ENCODE peak calls at places on chromosomes 13 and 19, in four cellular contexts. V is prostate gland, K is ascending aorta, H is psoas muscle. E is an unnamed sample.
A peak's percentile ranks its signal among the peaks of the same experiment; 100 is the strongest.

GRCh38 chr19:16337809-16338469 is 13.3 kb downstream of the KLF2 start:
- DNase-seq in H (no peak), V (no peak), K (no peak), E (no peak)

GRCh38 chr19:55305983-55306562 is 19.1 kb downstream of the TMEM150B start:
- DNase-seq in V (no peak), K (no peak), H (no peak), E (no peak)

GRCh38 chr13:105817011-105817410 is 718.5 kb downstream of the EFNB2 start:
- DNase-seq in V (no peak), H (no peak), K (no peak), E (no peak)

GRCh38 chr19:46609511-46610412 is 8.6 kb downstream of the CALM3 start:
- DNase-seq in H (peak; percentile 49), V (no peak), K (peak; percentile 61), E (no peak)

GRCh38 chr13:38417727-38418126 is 68.1 kb downstream of the UFM1 start:
- DNase-seq in V (no peak), K (no peak), H (no peak), E (no peak)

GRCh38 chr19:35518313-35518712 is 4.9 kb upstream of the DMKN start:
- DNase-seq in K (no peak), H (no peak), V (no peak), E (no peak)

GRCh38 chr19:8481191-8481590 is 21.2 kb downstream of the PRAM1 start:
- DNase-seq in H (no peak), K (no peak), V (no peak), E (no peak)

GRCh38 chr19:38324431-38324830 is 4.8 kb downstream of the KCNK6 start:
- DNase-seq in K (no peak), H (no peak), V (no peak), E (no peak)

GRCh38 chr19:11767633-11768133 is 883 bp downstream of the ZNF441 start:
- DNase-seq in V (peak; percentile 11), K (peak; percentile 66), H (peak; percentile 64), E (peak; percentile 48)

GRCh38 chr13:83350569-83350968 is 531.7 kb downstream of the SLITRK1 start:
- DNase-seq in K (no peak), V (no peak), H (no peak), E (no peak)

DNA sequence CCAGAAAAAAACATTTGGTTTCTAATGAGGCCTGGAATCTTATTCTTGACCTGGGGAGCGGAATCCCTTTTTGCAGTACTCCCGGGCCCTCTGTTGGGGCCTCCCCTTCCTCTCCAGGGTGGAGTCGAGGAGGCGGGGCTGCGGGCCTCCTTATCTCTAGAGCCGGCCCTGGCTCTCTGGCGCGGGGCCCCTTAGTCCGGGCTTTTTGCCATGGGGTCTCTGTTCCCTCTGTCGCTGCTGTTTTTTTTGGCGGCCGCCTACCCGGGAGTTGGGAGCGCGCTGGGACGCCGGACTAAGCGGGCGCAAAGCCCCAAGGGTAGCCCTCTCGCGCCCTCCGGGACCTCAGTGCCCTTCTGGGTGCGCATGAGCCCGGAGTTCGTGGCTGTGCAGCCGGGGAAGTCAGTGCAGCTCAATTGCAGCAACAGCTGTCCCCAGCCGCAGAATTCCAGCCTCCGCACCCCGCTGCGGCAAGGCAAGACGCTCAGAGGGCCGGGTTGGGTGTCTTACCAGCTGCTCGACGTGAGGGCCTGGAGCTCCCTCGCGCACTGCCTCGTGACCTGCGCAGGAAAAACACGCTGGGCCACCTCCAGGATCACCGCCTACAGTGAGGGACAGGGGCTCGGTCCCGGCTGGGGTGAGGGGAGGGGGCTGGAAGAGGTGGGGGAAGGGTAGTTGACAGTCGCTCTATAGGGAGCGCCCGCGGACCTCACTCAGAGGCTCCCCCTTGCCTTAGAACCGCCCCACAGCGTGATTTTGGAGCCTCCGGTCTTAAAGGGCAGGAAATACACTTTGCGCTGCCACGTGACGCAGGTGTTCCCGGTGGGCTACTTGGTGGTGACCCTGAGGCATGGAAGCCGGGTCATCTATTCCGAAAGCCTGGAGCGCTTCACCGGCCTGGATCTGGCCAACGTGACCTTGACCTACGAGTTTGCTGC is at the start of gene ICAM4:
- DNase-seq in H (peak; percentile 77), V (no peak), K (no peak), E (peak; percentile 79)
- H3K4me1 ChIP-seq in H (peaks cover 37% of the 10 kb centered on the region), V (peaks cover 2% of the 10 kb centered on the region), K (peaks cover 9% of the 10 kb centered on the region), E (no peaks in the 10 kb centered on the region)

GRCh38 chr19:18385359-18385674 is 641 bp upstream of the GDF15 start:
- DNase-seq in H (no peak), V (no peak), K (no peak), E (no peak)

GRCh38 chr19:18384775-18385174 is 1.2 kb upstream of the GDF15 start:
- DNase-seq in V (no peak), K (no peak), H (no peak), E (no peak)

GRCh38 chr19:18377026-18377425 is 8.9 kb upstream of the GDF15 start:
- DNase-seq in H (no peak), K (no peak), V (peak; percentile 62), E (no peak)

GRCh38 chr19:18379803-18380747 is 5.9 kb upstream of the GDF15 start:
- DNase-seq in V (peak; percentile 94), H (peak; percentile 95), K (peak; percentile 95), E (peak; percentile 80)

GRCh38 chr19:18380843-18381242 is 5.1 kb upstream of the GDF15 start:
- DNase-seq in H (no peak), V (no peak), K (no peak), E (no peak)
- H3K4me3 ChIP-seq in H (no peak overlapping the region), V (no peak overlapping the region), K (no peak overlapping the region), E (no peak overlapping the region)

GRCh38 chr13:44312898-44313551 is 60.6 kb upstream of the SERP2 start:
- DNase-seq in K (peak; percentile 52), V (peak; percentile 52), H (no peak), E (no peak)
- H3K27ac ChIP-seq in K (peak overlapping the region; percentile 44), V (peak overlapping the region; percentile 36), H (no peak overlapping the region), E (no peak overlapping the region)

GRCh38 chr19:41861846-41862245 is 1.8 kb downstream of the RPS19 start:
- DNase-seq in V (no peak), K (no peak), H (peak; percentile 4), E (no peak)

GRCh38 chr19:41863209-41863931 is 3.3 kb downstream of the RPS19 start:
- DNase-seq in H (peak; percentile 37), V (no peak), K (no peak), E (no peak)

GRCh38 chr19:41864374-41864773 is 4.3 kb downstream of the RPS19 start:
- DNase-seq in V (no peak), K (no peak), H (peak; percentile 8), E (no peak)

GRCh38 chr19:41861098-41861768 is 1.2 kb downstream of the RPS19 start:
- DNase-seq in K (no peak), V (no peak), H (no peak), E (no peak)

DNA sequence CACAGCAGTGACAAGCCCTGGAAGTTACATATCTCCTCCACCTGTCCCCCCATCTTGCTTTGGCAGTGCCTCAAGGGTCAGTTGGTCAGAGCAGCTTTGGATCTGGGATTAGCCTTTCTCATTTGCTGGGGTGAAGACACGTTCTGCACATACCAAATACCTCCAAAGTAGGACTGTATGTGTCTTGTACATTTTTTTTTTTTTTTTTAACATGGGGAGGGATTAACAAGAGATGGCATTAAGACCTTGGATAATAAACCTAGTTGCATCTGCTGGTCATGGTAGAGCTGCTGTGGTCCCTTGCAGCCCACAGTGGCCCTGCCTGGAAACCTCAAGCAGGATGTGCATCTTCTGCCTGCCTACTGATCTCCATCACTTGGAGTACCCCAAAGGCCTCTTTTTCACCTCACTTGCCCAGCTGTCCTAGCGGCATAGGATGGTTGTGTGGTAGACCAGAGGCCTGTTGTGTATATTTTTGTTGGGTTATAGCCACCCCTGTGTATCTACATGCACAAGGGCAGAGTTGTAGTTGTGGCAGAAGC is 2.5 kb downstream of the RPS19 start:
- DNase-seq in K (no peak), H (peak; percentile 16), V (no peak), E (no peak)
- H3K4me1 ChIP-seq in K (peaks cover 27% of the 10 kb centered on the region), H (peaks cover 22% of the 10 kb centered on the region), V (peaks cover 9% of the 10 kb centered on the region), E (peaks cover 17% of the 10 kb centered on the region)

GRCh38 chr13:23161176-23161825 is 19.5 kb upstream of the SGCG start:
- DNase-seq in K (no peak), V (no peak), H (no peak), E (no peak)

GRCh38 chr13:23159205-23159586 is 21.6 kb upstream of the SGCG start:
- DNase-seq in H (peak; percentile 65), V (no peak), K (peak; percentile 74), E (no peak)

GRCh38 chr13:23160241-23161175 is 20.3 kb upstream of the SGCG start:
- DNase-seq in H (no peak), V (no peak), K (no peak), E (no peak)

DNA sequence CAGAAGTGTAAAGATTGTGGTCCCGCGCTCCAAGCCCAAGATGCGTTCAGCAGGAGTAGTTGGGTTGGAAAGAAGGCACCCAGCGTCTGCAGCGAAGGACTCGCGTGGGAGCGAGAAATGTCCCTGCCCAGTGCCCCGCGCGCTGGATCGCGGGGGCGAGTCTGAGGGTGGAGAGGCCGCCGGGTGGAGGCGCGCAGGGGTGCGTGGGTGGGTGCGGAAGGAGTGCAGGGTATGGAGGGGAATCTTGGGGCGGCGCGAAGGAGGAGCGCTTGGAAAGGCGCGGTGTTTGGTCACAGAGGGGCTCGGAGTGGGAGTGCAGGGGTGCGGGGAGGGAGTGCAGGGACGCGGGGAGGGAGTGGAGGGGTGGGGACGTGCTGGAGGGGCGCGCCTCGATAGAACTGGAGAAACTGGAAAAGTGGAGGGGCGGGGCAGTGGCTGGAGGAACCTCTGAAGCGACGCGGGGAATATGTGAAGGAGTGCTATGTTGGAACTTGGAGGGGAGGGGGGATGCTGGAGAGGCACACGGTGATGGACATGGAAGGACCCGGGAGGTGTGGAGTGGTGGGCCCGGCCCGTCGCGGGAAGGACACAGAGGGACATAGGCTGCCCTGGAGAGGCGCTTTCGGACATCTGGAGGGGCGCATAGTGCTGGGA is 21.1 kb upstream of the SGCG start:
- DNase-seq in K (no peak), V (no peak), H (no peak), E (no peak)
- H3K4me3 ChIP-seq in K (peak overlapping the region; percentile 46), V (peak overlapping the region; percentile 12), H (peak overlapping the region; percentile 68), E (no peak overlapping the region)

GRCh38 chr19:6531163-6531955 is 533 bp downstream of the TNFSF9 start:
- DNase-seq in V (no peak), H (no peak), K (no peak), E (no peak)

GRCh38 chr19:6533000-6533328 is 2.1 kb downstream of the TNFSF9 start:
- DNase-seq in H (no peak), V (no peak), K (no peak), E (no peak)

GRCh38 chr19:6530385-6531162 is at the start of gene TNFSF9:
- DNase-seq in K (peak; percentile 90), H (peak; percentile 94), V (peak; percentile 79), E (peak; percentile 91)

GRCh38 chr19:6532244-6532999 is 1.6 kb downstream of the TNFSF9 start:
- DNase-seq in H (no peak), V (no peak), K (no peak), E (no peak)

GRCh38 chr19:6531956-6532243 is 1.1 kb downstream of the TNFSF9 start:
- DNase-seq in H (no peak), K (no peak), V (no peak), E (no peak)
- H3K27ac ChIP-seq in H (no peak overlapping the region), K (no peak overlapping the region), V (no peak overlapping the region), E (no peak overlapping the region)